ENCODE peak calls at places on chromosome 4, in seven cellular contexts. One of them, this sample, is unnamed.

GRCh38 chr4:183987529-183987946 is 82.4 kb downstream of the STOX2 start:
- DNase-seq in IMR-90: peak; percentile 91
- DNase-seq in trophoblast cell: peak; percentile 93
- DNase-seq in neuronal stem cell: peak; percentile 60
- DNase-seq in H9: peak; percentile 65
- DNase-seq in mesenchymal stem cell: peak; percentile 97
- DNase-seq in H1: no peak
- DNase-seq in this sample: peak; percentile 86

GRCh38 chr4:84966382-84967291 is at the start of gene WDFY3:
- DNase-seq in trophoblast cell: peak; percentile 85
- DNase-seq in H1: peak; percentile 51
- DNase-seq in mesenchymal stem cell: peak; percentile 95
- DNase-seq in neuronal stem cell: peak; percentile 70
- DNase-seq in IMR-90: peak; percentile 89
- DNase-seq in H9: peak; percentile 90
- DNase-seq in this sample: peak; percentile 96

GRCh38 chr4:110618091-110619000 is 4.5 kb downstream of the PITX2 start:
- DNase-seq in IMR-90: no peak
- DNase-seq in neuronal stem cell: peak; percentile 70
- DNase-seq in mesenchymal stem cell: peak; percentile 92
- DNase-seq in H1: no peak
- DNase-seq in trophoblast cell: no peak
- DNase-seq in H9: peak; percentile 88
- DNase-seq in this sample: peak; percentile 92

GRCh38 chr4:81792521-81792920 is 320.8 kb upstream of the RASGEF1B start:
- DNase-seq in mesenchymal stem cell: no peak
- DNase-seq in trophoblast cell: no peak
- DNase-seq in IMR-90: no peak
- DNase-seq in neuronal stem cell: no peak
- DNase-seq in H1: no peak
- DNase-seq in H9: no peak
- DNase-seq in this sample: no peak

GRCh38 chr4:126221262-126221661 is 906.5 kb downstream of the FAT4 start:
- DNase-seq in trophoblast cell: no peak
- DNase-seq in H1: no peak
- DNase-seq in H9: no peak
- DNase-seq in neuronal stem cell: no peak
- DNase-seq in IMR-90: no peak
- DNase-seq in mesenchymal stem cell: no peak
- DNase-seq in this sample: no peak

GRCh38 chr4:149199594-149199993 is 616.0 kb downstream of the IQCM start:
- DNase-seq in trophoblast cell: no peak
- DNase-seq in IMR-90: no peak
- DNase-seq in neuronal stem cell: no peak
- DNase-seq in mesenchymal stem cell: no peak
- DNase-seq in H1: no peak
- DNase-seq in H9: no peak
- DNase-seq in this sample: no peak

GRCh38 chr4:3375688-3376087 is 66.1 kb upstream of the HGFAC start:
- DNase-seq in mesenchymal stem cell: peak; percentile 46
- DNase-seq in IMR-90: peak; percentile 89
- DNase-seq in H9: no peak
- DNase-seq in H1: no peak
- DNase-seq in trophoblast cell: no peak
- DNase-seq in neuronal stem cell: no peak
- DNase-seq in this sample: no peak

GRCh38 chr4:21979196-21979595 is 30.6 kb upstream of the KCNIP4 start:
- DNase-seq in trophoblast cell: no peak
- DNase-seq in neuronal stem cell: no peak
- DNase-seq in H9: no peak
- DNase-seq in H1: no peak
- DNase-seq in mesenchymal stem cell: no peak
- DNase-seq in IMR-90: no peak
- DNase-seq in this sample: no peak

GRCh38 chr4:140052050-140052449 is 101.9 kb downstream of the MAML3 start:
- DNase-seq in neuronal stem cell: no peak
- DNase-seq in H9: no peak
- DNase-seq in IMR-90: peak; percentile 51
- DNase-seq in mesenchymal stem cell: peak; percentile 46
- DNase-seq in trophoblast cell: no peak
- DNase-seq in H1: no peak
- DNase-seq in this sample: peak; percentile 52

GRCh38 chr4:52868138-52868537 is 6.0 kb downstream of the RASL11B start:
- DNase-seq in H1: no peak
- DNase-seq in neuronal stem cell: no peak
- DNase-seq in H9: peak; percentile 76
- DNase-seq in IMR-90: no peak
- DNase-seq in trophoblast cell: no peak
- DNase-seq in mesenchymal stem cell: no peak
- DNase-seq in this sample: peak; percentile 85

GRCh38 chr4:180363817-180364216 is 1879.4 kb upstream of the TENM3 start:
- DNase-seq in trophoblast cell: no peak
- DNase-seq in H1: no peak
- DNase-seq in IMR-90: no peak
- DNase-seq in H9: no peak
- DNase-seq in neuronal stem cell: no peak
- DNase-seq in mesenchymal stem cell: no peak
- DNase-seq in this sample: no peak

GRCh38 chr4:146401274-146401673 is 120.5 kb downstream of the SLC10A7 start:
- DNase-seq in H9: no peak
- DNase-seq in trophoblast cell: no peak
- DNase-seq in IMR-90: no peak
- DNase-seq in H1: no peak
- DNase-seq in neuronal stem cell: no peak
- DNase-seq in mesenchymal stem cell: no peak
- DNase-seq in this sample: no peak

GRCh38 chr4:80094191-80094590 is 21.2 kb upstream of the ANTXR2 start:
- DNase-seq in neuronal stem cell: no peak
- DNase-seq in H1: no peak
- DNase-seq in mesenchymal stem cell: peak; percentile 30
- DNase-seq in H9: no peak
- DNase-seq in trophoblast cell: no peak
- DNase-seq in IMR-90: peak; percentile 50
- DNase-seq in this sample: no peak

DNA sequence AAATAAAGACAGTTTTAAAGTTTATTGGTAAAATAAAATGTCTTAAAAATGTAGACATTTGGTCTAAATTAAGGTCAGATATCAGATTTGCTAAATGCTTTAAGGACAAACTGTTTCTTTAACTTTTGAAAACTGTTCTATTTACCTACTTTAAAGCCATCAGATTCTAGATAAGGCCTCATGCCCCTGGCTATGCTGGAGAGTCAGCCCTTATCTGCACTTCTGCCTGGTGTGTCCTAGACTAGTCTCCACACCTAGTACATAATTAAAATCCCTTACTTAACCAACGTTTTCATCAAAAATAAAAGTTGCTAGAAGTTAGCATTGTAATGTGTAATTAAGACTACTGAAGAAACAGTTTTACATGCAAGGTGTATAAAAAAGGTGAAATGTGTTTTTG is 25.6 kb downstream of the HSD17B11 start:
- DNase-seq in trophoblast cell: peak; percentile 64
- DNase-seq in mesenchymal stem cell: no peak
- DNase-seq in IMR-90: no peak
- DNase-seq in neuronal stem cell: no peak
- DNase-seq in H9: no peak
- DNase-seq in H1: no peak
- DNase-seq in this sample: peak; percentile 31
- H3K4ac ChIP-seq in trophoblast cell: no peak overlapping the region
- H3K4ac ChIP-seq in mesenchymal stem cell: no peak overlapping the region
- H3K4ac ChIP-seq in IMR-90: no peak overlapping the region
- H3K4ac ChIP-seq in neuronal stem cell: no peak overlapping the region
- H3K4ac ChIP-seq in H9: no peak overlapping the region
- H3K4ac ChIP-seq in H1: no peak overlapping the region
- H3K4ac ChIP-seq in this sample: no peak overlapping the region

GRCh38 chr4:8478371-8478770 is 37.8 kb downstream of the TRMT44 start:
- DNase-seq in trophoblast cell: no peak
- DNase-seq in IMR-90: no peak
- DNase-seq in mesenchymal stem cell: no peak
- DNase-seq in neuronal stem cell: no peak
- DNase-seq in H9: no peak
- DNase-seq in H1: no peak
- DNase-seq in this sample: no peak
- H3K4ac ChIP-seq in trophoblast cell: no peak overlapping the region
- H3K4ac ChIP-seq in IMR-90: no peak overlapping the region
- H3K4ac ChIP-seq in mesenchymal stem cell: no peak overlapping the region
- H3K4ac ChIP-seq in neuronal stem cell: no peak overlapping the region
- H3K4ac ChIP-seq in H9: no peak overlapping the region
- H3K4ac ChIP-seq in H1: no peak overlapping the region
- H3K4ac ChIP-seq in this sample: no peak overlapping the region

DNA sequence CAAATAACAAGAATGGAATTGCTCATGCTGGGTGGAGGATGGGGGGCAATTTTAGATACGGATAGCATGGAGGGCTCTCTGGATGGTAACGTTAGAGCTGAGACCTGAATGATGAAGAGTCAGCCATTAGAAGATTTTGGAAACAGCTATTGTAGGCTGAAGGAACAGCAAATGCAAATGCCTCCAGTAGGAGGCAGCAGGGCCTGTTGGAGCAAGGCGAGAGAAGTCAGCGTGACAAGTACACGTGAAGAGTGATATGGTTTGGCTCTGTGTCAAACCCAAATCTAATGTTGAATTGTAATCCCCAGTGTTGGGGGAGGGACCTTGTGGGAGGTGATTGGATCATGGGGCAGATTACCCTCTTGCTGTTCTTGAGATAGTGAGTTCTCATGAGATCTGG is 59.3 kb upstream of the SOD3 start:
- DNase-seq in neuronal stem cell: no peak
- DNase-seq in mesenchymal stem cell: peak; percentile 8
- DNase-seq in trophoblast cell: no peak
- DNase-seq in H1: no peak
- DNase-seq in IMR-90: peak; percentile 20
- DNase-seq in H9: peak; percentile 50
- DNase-seq in this sample: peak; percentile 73
- H3K4ac ChIP-seq in neuronal stem cell: no peak overlapping the region
- H3K4ac ChIP-seq in mesenchymal stem cell: no peak overlapping the region
- H3K4ac ChIP-seq in trophoblast cell: no peak overlapping the region
- H3K4ac ChIP-seq in H1: no peak overlapping the region
- H3K4ac ChIP-seq in IMR-90: no peak overlapping the region
- H3K4ac ChIP-seq in H9: no peak overlapping the region
- H3K4ac ChIP-seq in this sample: no peak overlapping the region

DNA sequence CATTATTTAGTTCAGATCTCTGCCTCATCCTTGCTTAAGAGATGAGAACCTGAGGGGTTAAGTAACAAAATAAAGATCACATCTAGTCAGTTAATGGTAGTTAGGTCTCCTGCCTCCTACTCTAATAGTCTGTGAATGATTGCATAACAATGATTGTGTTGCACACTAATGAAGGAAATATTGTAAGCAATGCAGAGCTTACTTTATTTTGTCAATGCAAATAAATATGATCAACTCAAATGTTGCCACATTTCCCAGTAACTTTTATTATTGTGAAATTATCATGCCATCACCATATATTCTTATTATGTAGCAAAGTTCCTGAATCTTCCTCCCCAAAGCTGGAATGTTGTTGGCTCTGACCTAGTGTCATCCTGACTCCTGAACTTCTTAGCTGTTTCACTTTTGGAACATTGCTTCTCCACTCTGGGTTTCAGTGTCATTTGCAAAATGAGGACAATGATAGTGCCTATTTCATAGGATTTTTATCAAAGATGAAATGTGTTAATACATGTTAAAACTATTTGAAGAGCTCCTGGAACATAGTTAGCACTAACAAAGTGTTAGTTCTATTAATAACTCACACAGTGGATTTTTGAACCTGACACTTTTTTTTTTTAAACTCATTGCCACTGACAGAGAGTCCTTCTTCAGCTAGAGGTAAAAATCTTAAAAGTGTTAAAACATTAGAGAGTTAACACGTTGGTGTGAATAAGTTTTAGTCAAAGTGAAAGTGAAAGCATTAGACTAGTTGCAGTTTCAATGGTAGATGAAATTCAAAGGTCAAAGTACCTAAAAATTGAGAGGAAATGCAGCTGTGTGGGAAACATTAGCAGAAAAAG is 17.2 kb upstream of the GABRA4 start:
- DNase-seq in neuronal stem cell: no peak
- DNase-seq in H9: no peak
- DNase-seq in IMR-90: no peak
- DNase-seq in H1: no peak
- DNase-seq in trophoblast cell: no peak
- DNase-seq in mesenchymal stem cell: no peak
- DNase-seq in this sample: no peak
- H3K4ac ChIP-seq in neuronal stem cell: no peak overlapping the region
- H3K4ac ChIP-seq in H9: no peak overlapping the region
- H3K4ac ChIP-seq in IMR-90: peak overlapping the region; percentile 59
- H3K4ac ChIP-seq in H1: no peak overlapping the region
- H3K4ac ChIP-seq in trophoblast cell: no peak overlapping the region
- H3K4ac ChIP-seq in mesenchymal stem cell: no peak overlapping the region
- H3K4ac ChIP-seq in this sample: no peak overlapping the region

GRCh38 chr4:113588895-113589668 is 172.5 kb downstream of the CAMK2D start:
- DNase-seq in trophoblast cell: no peak
- DNase-seq in IMR-90: peak; percentile 24
- DNase-seq in neuronal stem cell: no peak
- DNase-seq in H1: no peak
- DNase-seq in H9: no peak
- DNase-seq in mesenchymal stem cell: no peak
- DNase-seq in this sample: no peak
- H3K4ac ChIP-seq in trophoblast cell: no peak overlapping the region
- H3K4ac ChIP-seq in IMR-90: no peak overlapping the region
- H3K4ac ChIP-seq in neuronal stem cell: no peak overlapping the region
- H3K4ac ChIP-seq in H1: no peak overlapping the region
- H3K4ac ChIP-seq in H9: no peak overlapping the region
- H3K4ac ChIP-seq in mesenchymal stem cell: no peak overlapping the region
- H3K4ac ChIP-seq in this sample: no peak overlapping the region

GRCh38 chr4:98758182-98758581 is 99.8 kb upstream of the TSPAN5 start:
- DNase-seq in mesenchymal stem cell: no peak
- DNase-seq in neuronal stem cell: no peak
- DNase-seq in H9: no peak
- DNase-seq in H1: no peak
- DNase-seq in trophoblast cell: no peak
- DNase-seq in IMR-90: no peak
- DNase-seq in this sample: no peak
- H3K4ac ChIP-seq in mesenchymal stem cell: no peak overlapping the region
- H3K4ac ChIP-seq in neuronal stem cell: no peak overlapping the region
- H3K4ac ChIP-seq in H9: no peak overlapping the region
- H3K4ac ChIP-seq in H1: no peak overlapping the region
- H3K4ac ChIP-seq in trophoblast cell: no peak overlapping the region
- H3K4ac ChIP-seq in IMR-90: no peak overlapping the region
- H3K4ac ChIP-seq in this sample: no peak overlapping the region

GRCh38 chr4:14770025-14770424 is 232.3 kb upstream of the CPEB2 start:
- DNase-seq in H1: no peak
- DNase-seq in neuronal stem cell: no peak
- DNase-seq in mesenchymal stem cell: no peak
- DNase-seq in H9: no peak
- DNase-seq in trophoblast cell: no peak
- DNase-seq in IMR-90: no peak
- DNase-seq in this sample: no peak

GRCh38 chr4:14772388-14772787 is 229.9 kb upstream of the CPEB2 start:
- DNase-seq in H9: no peak
- DNase-seq in trophoblast cell: no peak
- DNase-seq in IMR-90: no peak
- DNase-seq in mesenchymal stem cell: no peak
- DNase-seq in neuronal stem cell: no peak
- DNase-seq in H1: no peak
- DNase-seq in this sample: no peak

GRCh38 chr4:14771091-14771490 is 231.2 kb upstream of the CPEB2 start:
- DNase-seq in neuronal stem cell: no peak
- DNase-seq in mesenchymal stem cell: peak; percentile 6
- DNase-seq in IMR-90: no peak
- DNase-seq in H1: no peak
- DNase-seq in trophoblast cell: no peak
- DNase-seq in H9: no peak
- DNase-seq in this sample: no peak

GRCh38 chr4:14768449-14768848 is 233.8 kb upstream of the CPEB2 start:
- DNase-seq in mesenchymal stem cell: no peak
- DNase-seq in H1: no peak
- DNase-seq in neuronal stem cell: no peak
- DNase-seq in trophoblast cell: no peak
- DNase-seq in H9: no peak
- DNase-seq in IMR-90: no peak
- DNase-seq in this sample: no peak

GRCh38 chr4:14771504-14772175 is 230.6 kb upstream of the CPEB2 start:
- DNase-seq in H9: no peak
- DNase-seq in IMR-90: no peak
- DNase-seq in H1: no peak
- DNase-seq in neuronal stem cell: no peak
- DNase-seq in trophoblast cell: no peak
- DNase-seq in mesenchymal stem cell: no peak
- DNase-seq in this sample: no peak
- H3K4ac ChIP-seq in H9: no peak overlapping the region
- H3K4ac ChIP-seq in IMR-90: no peak overlapping the region
- H3K4ac ChIP-seq in H1: no peak overlapping the region
- H3K4ac ChIP-seq in neuronal stem cell: no peak overlapping the region
- H3K4ac ChIP-seq in trophoblast cell: no peak overlapping the region
- H3K4ac ChIP-seq in mesenchymal stem cell: no peak overlapping the region
- H3K4ac ChIP-seq in this sample: no peak overlapping the region

This sample was measured in mesendoderm.